ENCODE peak calls at places on chromosome 11, in six cellular contexts. P, L, Z, R, H and M are unnamed samples.

GRCh38 chr11:81869337-81870065 is 864.2 kb downstream of the FAM181B start:
- DNase-seq in R (no peak), L (peak), Z (no peak), H (no peak), P (no peak), M (no peak)

GRCh38 chr11:77151804-77152513 is 23.9 kb downstream of the MYO7A start:
- DNase-seq in Z (no peak), H (no peak), R (no peak), P (no peak), L (no peak), M (no peak)

GRCh38 chr11:120686516-120686915 is 175.0 kb downstream of the GRIK4 start:
- DNase-seq in H (no peak), L (no peak), Z (no peak), P (no peak), R (no peak), M (no peak)

GRCh38 chr11:133064152-133064877 is 468.0 kb downstream of the OPCML start:
- DNase-seq in L (peak), R (no peak), H (peak), Z (peak), P (peak), M (peak)

GRCh38 chr11:61138940-61139339 is 22.3 kb downstream of the VPS37C start:
- DNase-seq in R (no peak), L (no peak), P (no peak), H (no peak), Z (peak), M (peak)

GRCh38 chr11:121212696-121213567 is 79.6 kb upstream of the SC5D start:
- DNase-seq in H (no peak), L (no peak), R (no peak), P (peak), Z (no peak), M (no peak)

GRCh38 chr11:114175706-114176105 is 116.2 kb downstream of the ZBTB16 start:
- DNase-seq in H (peak), R (no peak), L (no peak), Z (no peak), P (no peak), M (no peak)

GRCh38 chr11:46918087-46918751 is at the start of gene LRP4:
- DNase-seq in P (peak), L (peak), R (no peak), Z (no peak), H (peak), M (peak)

GRCh38 chr11:134537941-134538340 is 125.9 kb upstream of the B3GAT1 start:
- DNase-seq in P (no peak), R (no peak), H (no peak), L (no peak), Z (no peak), M (peak)

GRCh38 chr11:83044958-83045712 is 26.6 kb downstream of the RAB30 start:
- DNase-seq in L (no peak), P (no peak), H (no peak), Z (no peak), R (no peak), M (no peak)

GRCh38 chr11:5285703-5286102 is 16.0 kb upstream of the HBE1 start:
- DNase-seq in P (no peak), Z (no peak), H (no peak), R (no peak), L (no peak), M (no peak)

GRCh38 chr11:102473543-102473942 is 21.0 kb upstream of the TMEM123 start:
- DNase-seq in L (no peak), Z (no peak), R (no peak), H (peak), P (peak), M (no peak)

GRCh38 chr11:73288873-73289707 is 17.0 kb downstream of the P2RY6 start:
- DNase-seq in H (peak), R (no peak), Z (peak), P (peak), L (peak), M (peak)

GRCh38 chr11:97764193-97764592 is 1256.6 kb upstream of the CNTN5 start:
- DNase-seq in P (no peak), H (no peak), R (no peak), Z (no peak), L (no peak), M (no peak)

GRCh38 chr11:206516-207212 is 535 bp downstream of the BET1L start:
- DNase-seq in R (no peak), P (peak), Z (no peak), L (peak), H (peak), M (no peak)

GRCh38 chr11:2762031-2762380 is 62.2 kb upstream of the KCNQ1OT1 start:
- DNase-seq in Z (no peak), P (no peak), L (no peak), R (no peak), H (no peak), M (no peak)

GRCh38 chr11:131305005-131305404 is 65.4 kb upstream of the NTM start:
- DNase-seq in P (no peak), L (no peak), Z (no peak), H (no peak), R (no peak), M (no peak)

GRCh38 chr11:76765863-76766350 is 17.2 kb upstream of the TSKU start:
- DNase-seq in P (no peak), L (peak), R (no peak), Z (no peak), H (no peak), M (no peak)

GRCh38 chr11:31417816-31418215 is 48.2 kb downstream of the DNAJC24 start:
- DNase-seq in Z (no peak), H (no peak), P (no peak), L (no peak), R (no peak), M (no peak)

GRCh38 chr11:73510877-73511276 is 87.0 kb downstream of the FAM168A start:
- DNase-seq in Z (no peak), R (no peak), P (no peak), H (no peak), L (no peak), M (no peak)

GRCh38 chr11:130159657-130160459 is at the start of gene ST14:
- DNase-seq in H (peak), P (no peak), R (no peak), Z (no peak), L (peak), M (peak)